ENCODE peak calls at places on chromosome 11, in ten cellular contexts. One of them, this sample, is unnamed.

GRCh38 chr11:64032050-64032449 is 3.7 kb upstream of the FLRT1 start:
- DNase-seq in stimulated activated CD8-positive, alpha-beta memory T cell treated with anti-CD3 and anti-CD28 coated beads, Interleukin-4, amount 100 ng/mL, for 24 hours: no peak
- DNase-seq in MG63: no peak
- DNase-seq in activated naive CD4-positive, alpha-beta T cell: no peak
- DNase-seq in neural crest cell: no peak
- DNase-seq in LoVo: no peak
- DNase-seq in kidney tubule cell: no peak
- DNase-seq in iPS-NIHi11: no peak
- DNase-seq in activated T-cell treated with anti-CD3 and anti-CD28 coated beads, Interleukin-2, amount 50 U/mL, for 24 hours: no peak
- DNase-seq in CD4-positive, CD25-positive, alpha-beta regulatory T cell: no peak
- DNase-seq in this sample: no peak

GRCh38 chr11:129374081-129374992 is 1.3 kb upstream of the BARX2 start:
- DNase-seq in stimulated activated CD8-positive, alpha-beta memory T cell treated with anti-CD3 and anti-CD28 coated beads, Interleukin-4, amount 100 ng/mL, for 24 hours: no peak
- DNase-seq in MG63: no peak
- DNase-seq in activated naive CD4-positive, alpha-beta T cell: no peak
- DNase-seq in neural crest cell: no peak
- DNase-seq in LoVo: no peak
- DNase-seq in kidney tubule cell: no peak
- DNase-seq in iPS-NIHi11: peak; percentile 39
- DNase-seq in activated T-cell treated with anti-CD3 and anti-CD28 coated beads, Interleukin-2, amount 50 U/mL, for 24 hours: peak; percentile 37
- DNase-seq in CD4-positive, CD25-positive, alpha-beta regulatory T cell: no peak
- DNase-seq in this sample: no peak

GRCh38 chr11:58028687-58029411 is 1.9 kb upstream of the OR6Q1 start:
- DNase-seq in stimulated activated CD8-positive, alpha-beta memory T cell treated with anti-CD3 and anti-CD28 coated beads, Interleukin-4, amount 100 ng/mL, for 24 hours: no peak
- DNase-seq in MG63: peak; percentile 86
- DNase-seq in activated naive CD4-positive, alpha-beta T cell: no peak
- DNase-seq in neural crest cell: no peak
- DNase-seq in LoVo: no peak
- DNase-seq in kidney tubule cell: peak; percentile 64
- DNase-seq in iPS-NIHi11: no peak
- DNase-seq in activated T-cell treated with anti-CD3 and anti-CD28 coated beads, Interleukin-2, amount 50 U/mL, for 24 hours: no peak
- DNase-seq in CD4-positive, CD25-positive, alpha-beta regulatory T cell: no peak
- DNase-seq in this sample: no peak

GRCh38 chr11:46710821-46711269 is 8.2 kb upstream of the F2 start:
- DNase-seq in stimulated activated CD8-positive, alpha-beta memory T cell treated with anti-CD3 and anti-CD28 coated beads, Interleukin-4, amount 100 ng/mL, for 24 hours: no peak
- DNase-seq in MG63: peak; percentile 86
- DNase-seq in activated naive CD4-positive, alpha-beta T cell: no peak
- DNase-seq in neural crest cell: no peak
- DNase-seq in LoVo: no peak
- DNase-seq in kidney tubule cell: peak; percentile 75
- DNase-seq in iPS-NIHi11: no peak
- DNase-seq in activated T-cell treated with anti-CD3 and anti-CD28 coated beads, Interleukin-2, amount 50 U/mL, for 24 hours: no peak
- DNase-seq in CD4-positive, CD25-positive, alpha-beta regulatory T cell: no peak
- DNase-seq in this sample: no peak

GRCh38 chr11:1397862-1398505 is 8.2 kb downstream of the BRSK2 start:
- DNase-seq in stimulated activated CD8-positive, alpha-beta memory T cell treated with anti-CD3 and anti-CD28 coated beads, Interleukin-4, amount 100 ng/mL, for 24 hours: no peak
- DNase-seq in MG63: no peak
- DNase-seq in activated naive CD4-positive, alpha-beta T cell: no peak
- DNase-seq in neural crest cell: no peak
- DNase-seq in LoVo: no peak
- DNase-seq in kidney tubule cell: no peak
- DNase-seq in iPS-NIHi11: no peak
- DNase-seq in activated T-cell treated with anti-CD3 and anti-CD28 coated beads, Interleukin-2, amount 50 U/mL, for 24 hours: no peak
- DNase-seq in CD4-positive, CD25-positive, alpha-beta regulatory T cell: no peak
- DNase-seq in this sample: no peak

GRCh38 chr11:61682093-61682732 is 2.0 kb downstream of the DAGLA start:
- DNase-seq in stimulated activated CD8-positive, alpha-beta memory T cell treated with anti-CD3 and anti-CD28 coated beads, Interleukin-4, amount 100 ng/mL, for 24 hours: no peak
- DNase-seq in MG63: no peak
- DNase-seq in activated naive CD4-positive, alpha-beta T cell: no peak
- DNase-seq in neural crest cell: no peak
- DNase-seq in LoVo: no peak
- DNase-seq in kidney tubule cell: peak; percentile 83
- DNase-seq in iPS-NIHi11: no peak
- DNase-seq in activated T-cell treated with anti-CD3 and anti-CD28 coated beads, Interleukin-2, amount 50 U/mL, for 24 hours: no peak
- DNase-seq in CD4-positive, CD25-positive, alpha-beta regulatory T cell: no peak
- DNase-seq in this sample: no peak

GRCh38 chr11:10659339-10660216 is 34.0 kb downstream of the IRAG1 start:
- DNase-seq in stimulated activated CD8-positive, alpha-beta memory T cell treated with anti-CD3 and anti-CD28 coated beads, Interleukin-4, amount 100 ng/mL, for 24 hours: no peak
- DNase-seq in MG63: peak; percentile 74
- DNase-seq in activated naive CD4-positive, alpha-beta T cell: no peak
- DNase-seq in neural crest cell: no peak
- DNase-seq in LoVo: peak; percentile 91
- DNase-seq in kidney tubule cell: peak; percentile 89
- DNase-seq in iPS-NIHi11: no peak
- DNase-seq in activated T-cell treated with anti-CD3 and anti-CD28 coated beads, Interleukin-2, amount 50 U/mL, for 24 hours: no peak
- DNase-seq in CD4-positive, CD25-positive, alpha-beta regulatory T cell: no peak
- DNase-seq in this sample: no peak

GRCh38 chr11:91220476-91221202 is 997.8 kb upstream of the CHORDC1 start:
- DNase-seq in stimulated activated CD8-positive, alpha-beta memory T cell treated with anti-CD3 and anti-CD28 coated beads, Interleukin-4, amount 100 ng/mL, for 24 hours: no peak
- DNase-seq in MG63: peak; percentile 3
- DNase-seq in activated naive CD4-positive, alpha-beta T cell: no peak
- DNase-seq in neural crest cell: no peak
- DNase-seq in LoVo: no peak
- DNase-seq in kidney tubule cell: peak; percentile 49
- DNase-seq in iPS-NIHi11: no peak
- DNase-seq in activated T-cell treated with anti-CD3 and anti-CD28 coated beads, Interleukin-2, amount 50 U/mL, for 24 hours: no peak
- DNase-seq in CD4-positive, CD25-positive, alpha-beta regulatory T cell: no peak
- DNase-seq in this sample: no peak

GRCh38 chr11:2199466-2200341 is 28.1 kb upstream of the TH start:
- DNase-seq in stimulated activated CD8-positive, alpha-beta memory T cell treated with anti-CD3 and anti-CD28 coated beads, Interleukin-4, amount 100 ng/mL, for 24 hours: no peak
- DNase-seq in MG63: no peak
- DNase-seq in activated naive CD4-positive, alpha-beta T cell: no peak
- DNase-seq in neural crest cell: no peak
- DNase-seq in LoVo: no peak
- DNase-seq in kidney tubule cell: no peak
- DNase-seq in iPS-NIHi11: no peak
- DNase-seq in activated T-cell treated with anti-CD3 and anti-CD28 coated beads, Interleukin-2, amount 50 U/mL, for 24 hours: no peak
- DNase-seq in CD4-positive, CD25-positive, alpha-beta regulatory T cell: no peak
- DNase-seq in this sample: no peak

GRCh38 chr11:1830119-1830499 is 4.7 kb upstream of the SYT8 start:
- DNase-seq in stimulated activated CD8-positive, alpha-beta memory T cell treated with anti-CD3 and anti-CD28 coated beads, Interleukin-4, amount 100 ng/mL, for 24 hours: no peak
- DNase-seq in MG63: peak; percentile 62
- DNase-seq in activated naive CD4-positive, alpha-beta T cell: no peak
- DNase-seq in neural crest cell: no peak
- DNase-seq in LoVo: no peak
- DNase-seq in kidney tubule cell: no peak
- DNase-seq in iPS-NIHi11: no peak
- DNase-seq in activated T-cell treated with anti-CD3 and anti-CD28 coated beads, Interleukin-2, amount 50 U/mL, for 24 hours: no peak
- DNase-seq in CD4-positive, CD25-positive, alpha-beta regulatory T cell: no peak
- DNase-seq in this sample: no peak

GRCh38 chr11:88292156-88292844 is 45.2 kb downstream of the CTSC start:
- DNase-seq in stimulated activated CD8-positive, alpha-beta memory T cell treated with anti-CD3 and anti-CD28 coated beads, Interleukin-4, amount 100 ng/mL, for 24 hours: no peak
- DNase-seq in MG63: peak; percentile 74
- DNase-seq in activated naive CD4-positive, alpha-beta T cell: no peak
- DNase-seq in neural crest cell: no peak
- DNase-seq in LoVo: peak; percentile 63
- DNase-seq in kidney tubule cell: peak; percentile 72
- DNase-seq in iPS-NIHi11: no peak
- DNase-seq in activated T-cell treated with anti-CD3 and anti-CD28 coated beads, Interleukin-2, amount 50 U/mL, for 24 hours: no peak
- DNase-seq in CD4-positive, CD25-positive, alpha-beta regulatory T cell: no peak
- DNase-seq in this sample: no peak

This sample was measured in T-helper 1 cell.